ENCODE peak calls at places on chromosomes 5 and 9, in four cellular contexts. O is CD4-positive, alpha-beta T cell; G is fibroblast of lung; D is T follicular helper cell. S is an unnamed sample.
A peak's percentile ranks its signal among the peaks of the same experiment; 100 is the strongest.

GRCh38 chr5:74693176-74693575 is 8.1 kb downstream of the HEXB start:
- DNase-seq in O (no peak), G (peak; percentile 41), D (no peak), S (no peak)

GRCh38 chr9:110048976-110049698 is 158.8 kb downstream of the C9orf152 start:
- DNase-seq in O (no peak), G (peak; percentile 40), D (no peak), S (no peak)

GRCh38 chr5:155008669-155009068 is 4.9 kb upstream of the KIF4B start:
- DNase-seq in O (no peak), G (peak; percentile 36), D (no peak), S (no peak)

GRCh38 chr9:95570150-95570549 is 53.4 kb upstream of the PTCH1 start:
- DNase-seq in O (no peak), G (peak; percentile 54), D (no peak), S (no peak)

GRCh38 chr5:42677156-42677842 is 79.3 kb upstream of the CCDC152 start:
- DNase-seq in O (no peak), G (no peak), D (no peak), S (no peak)

GRCh38 chr5:64180661-64181343 is 15.2 kb downstream of the RNF180 start:
- DNase-seq in O (no peak), G (peak; percentile 29), D (no peak), S (no peak)

GRCh38 chr5:32017638-32018429 is 156.3 kb downstream of the GOLPH3 start:
- DNase-seq in O (no peak), G (peak; percentile 59), D (no peak), S (peak; percentile 49)

GRCh38 chr5:72063219-72063819 is 44.0 kb upstream of the MAP1B start:
- DNase-seq in O (no peak), G (peak; percentile 26), D (no peak), S (peak; percentile 22)

GRCh38 chr9:95025213-95026170 is 292.0 kb downstream of the FANCC start:
- DNase-seq in O (no peak), G (peak; percentile 94), D (no peak), S (peak; percentile 67)

GRCh38 chr9:650362-650761 is 191.1 kb upstream of the DMRT1 start:
- DNase-seq in O (no peak), G (peak; percentile 19), D (no peak), S (no peak)

GRCh38 chr9:26033346-26033745 is 355.1 kb upstream of the TUSC1 start:
- DNase-seq in O (no peak), G (peak; percentile 57), D (no peak), S (no peak)

GRCh38 chr5:125528881-125529280 is 782.4 kb upstream of the ZNF608 start:
- DNase-seq in O (no peak), G (peak; percentile 39), D (no peak), S (no peak)

GRCh38 chr5:116763987-116764866 is 189.6 kb upstream of the SEMA6A start:
- DNase-seq in O (no peak), G (no peak), D (no peak), S (peak; percentile 17)

GRCh38 chr9:84343111-84343521 is 2.6 kb upstream of the SLC28A3 start:
- DNase-seq in O (no peak), G (peak; percentile 83), D (no peak), S (no peak)